ENCODE peak calls at places on chromosomes 5 and 9, in five cellular contexts. One of them, this sample, is unnamed.

GRCh38 chr5:95641803-95642220 is 4.8 kb upstream of the RFESD start:
- DNase-seq in brain pericyte: no peak
- DNase-seq in KBM-7: no peak
- DNase-seq in Karpas-422: no peak
- DNase-seq in anterior cingulate cortex: no peak
- DNase-seq in this sample: no peak

GRCh38 chr9:68749579-68750159 is 44.6 kb downstream of the PIP5K1B start:
- DNase-seq in brain pericyte: no peak
- DNase-seq in KBM-7: no peak
- DNase-seq in Karpas-422: no peak
- DNase-seq in anterior cingulate cortex: no peak
- DNase-seq in this sample: no peak

GRCh38 chr9:131606896-131607567 is 61.7 kb downstream of the PRRT1B start:
- DNase-seq in brain pericyte: no peak
- DNase-seq in KBM-7: no peak
- DNase-seq in Karpas-422: no peak
- DNase-seq in anterior cingulate cortex: no peak
- DNase-seq in this sample: no peak

GRCh38 chr5:151480384-151480783 is 33.0 kb downstream of the SLC36A1 start:
- DNase-seq in brain pericyte: no peak
- DNase-seq in KBM-7: no peak
- DNase-seq in Karpas-422: no peak
- DNase-seq in anterior cingulate cortex: peak; percentile 4
- DNase-seq in this sample: no peak

GRCh38 chr5:24163091-24163490 is 481.7 kb downstream of the CDH10 start:
- DNase-seq in brain pericyte: no peak
- DNase-seq in KBM-7: no peak
- DNase-seq in Karpas-422: no peak
- DNase-seq in anterior cingulate cortex: no peak
- DNase-seq in this sample: no peak

GRCh38 chr9:738209-738915 is 103.1 kb upstream of the DMRT1 start:
- DNase-seq in brain pericyte: no peak
- DNase-seq in KBM-7: no peak
- DNase-seq in Karpas-422: no peak
- DNase-seq in anterior cingulate cortex: no peak
- DNase-seq in this sample: no peak

GRCh38 chr5:110439280-110439679 is 287.2 kb downstream of the TMEM232 start:
- DNase-seq in brain pericyte: no peak
- DNase-seq in KBM-7: no peak
- DNase-seq in Karpas-422: no peak
- DNase-seq in anterior cingulate cortex: no peak
- DNase-seq in this sample: no peak

GRCh38 chr9:14214065-14214684 is 99.8 kb downstream of the NFIB start:
- DNase-seq in brain pericyte: no peak
- DNase-seq in KBM-7: peak; percentile 51
- DNase-seq in Karpas-422: no peak
- DNase-seq in anterior cingulate cortex: no peak
- DNase-seq in this sample: no peak

GRCh38 chr9:68950188-68950587 is 63.7 kb downstream of the PRKACG start:
- DNase-seq in brain pericyte: no peak
- DNase-seq in KBM-7: no peak
- DNase-seq in Karpas-422: no peak
- DNase-seq in anterior cingulate cortex: no peak
- DNase-seq in this sample: no peak